ENCODE peak calls at places on chromosomes 6 and 20, in five cellular contexts. F, T, K, J and E are unnamed samples. For H3K9me3, the result is how much of the 10 kb centered on the place peaks cover.

GRCh38 chr20:25083773-25084615 is 2.1 kb upstream of the VSX1 start:
- DNase-seq in J (peak), F (no peak), K (no peak), T (peak), E (no peak)

GRCh38 chr20:34713194-34713943 is 9.2 kb downstream of the TP53INP2 start:
- DNase-seq in J (no peak), F (peak), T (no peak), K (peak), E (peak)

GRCh38 chr6:111952326-111952725 is 79.1 kb upstream of the FYN start:
- DNase-seq in T (no peak), J (no peak), F (no peak), K (no peak), E (no peak)

GRCh38 chr20:32622585-32623468 is 37.7 kb upstream of the NOL4L start:
- DNase-seq in T (no peak), J (no peak), K (no peak), F (no peak), E (no peak)

GRCh38 chr20:13220194-13220856 is 749 bp upstream of the ISM1 start:
- DNase-seq in K (peak), J (peak), T (peak), F (peak), E (no peak)

GRCh38 chr6:88301888-88302768 is 136.0 kb upstream of the CNR1 start:
- DNase-seq in J (no peak), F (no peak), K (no peak), T (no peak), E (no peak)

GRCh38 chr20:61371501-61372150 is 119.6 kb downstream of the CDH4 start:
- DNase-seq in J (no peak), K (no peak), F (peak), T (peak), E (no peak)

GRCh38 chr6:37432590-37432915 is 468 bp upstream of the CMTR1 start:
- DNase-seq in F (no peak), T (no peak), K (no peak), J (no peak), E (no peak)

GRCh38 chr20:10922521-10922920 is 248.7 kb upstream of the JAG1 start:
- DNase-seq in F (peak), K (peak), J (no peak), T (no peak), E (no peak)

GRCh38 chr6:111985202-111985731 is 68.6 kb upstream of the CCN6 start:
- DNase-seq in T (no peak), J (no peak), K (no peak), F (peak), E (no peak)

GRCh38 chr20:38104283-38104682 is 60.8 kb downstream of the TGM2 start:
- DNase-seq in J (no peak), F (no peak), T (no peak), K (no peak), E (no peak)

GRCh38 chr6:113182370-113183141 is 674.6 kb upstream of the MARCKS start:
- DNase-seq in K (peak), T (no peak), J (no peak), F (peak), E (no peak)

GRCh38 chr6:170522565-170523183 is 30.4 kb downstream of the PSMB1 start:
- DNase-seq in T (no peak), K (peak), J (no peak), F (peak), E (no peak)

GRCh38 chr6:113137411-113137810 is 719.7 kb upstream of the MARCKS start:
- DNase-seq in F (no peak), T (peak), J (no peak), K (no peak), E (peak)

DNA sequence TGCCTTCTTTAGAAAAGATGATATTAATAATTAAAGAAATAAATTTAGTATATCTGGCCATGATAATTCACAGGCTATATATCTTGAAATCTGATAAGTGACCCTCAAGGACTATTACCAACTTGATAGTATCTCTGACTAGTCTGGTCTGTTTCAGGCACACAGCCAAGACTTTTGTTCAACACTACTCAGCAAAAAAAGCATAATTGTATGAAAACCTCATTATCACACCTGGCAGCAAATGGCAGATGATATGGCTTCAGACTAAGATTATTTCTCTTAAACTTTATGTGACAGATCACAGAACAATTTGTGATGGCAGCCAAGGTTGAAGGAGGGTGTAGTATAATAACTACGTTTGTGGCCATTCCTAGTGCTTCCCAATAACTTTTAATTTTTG is 114.7 kb downstream of the RWDD2A start:
- DNase-seq in F (no peak), T (no peak), K (no peak), J (no peak), E (no peak)
- TF ChIP-seq POLR2A in F (no peak), T (no peak), K (no peak), J (no peak), E (no peak)

DNA sequence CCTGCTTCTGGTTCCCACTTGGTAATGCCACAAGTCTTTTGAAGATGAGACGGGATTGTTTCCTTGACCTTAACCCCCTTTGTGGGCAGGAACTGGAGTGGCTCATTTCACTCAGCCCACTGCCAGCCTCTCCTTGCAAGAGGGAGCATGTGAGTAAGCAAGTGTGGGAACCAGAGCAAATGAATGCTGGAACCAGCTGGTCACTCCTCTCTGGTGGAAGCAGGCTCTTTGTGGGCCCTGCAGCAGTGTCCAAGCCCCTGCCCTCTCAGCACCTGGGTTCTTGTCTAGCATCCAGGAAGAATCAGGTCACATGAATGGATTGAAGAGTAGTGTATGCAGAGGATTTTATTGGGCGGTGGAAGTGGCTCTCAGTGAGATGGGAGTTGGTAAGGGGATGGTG is 944.5 kb downstream of the QKI start:
- DNase-seq in K (no peak), J (no peak), T (no peak), F (no peak), E (no peak)
- H3K9me3 ChIP-seq in K (under half), J (under half), T (under half), F (under half), E (under half)

GRCh38 chr6:41600499-41601247 is 37.6 kb upstream of the MDFI start:
- DNase-seq in K (no peak), J (no peak), F (no peak), T (peak), E (no peak)
- TF ChIP-seq POLR2A in K (no peak), J (no peak), F (no peak), T (no peak), E (no peak)

DNA sequence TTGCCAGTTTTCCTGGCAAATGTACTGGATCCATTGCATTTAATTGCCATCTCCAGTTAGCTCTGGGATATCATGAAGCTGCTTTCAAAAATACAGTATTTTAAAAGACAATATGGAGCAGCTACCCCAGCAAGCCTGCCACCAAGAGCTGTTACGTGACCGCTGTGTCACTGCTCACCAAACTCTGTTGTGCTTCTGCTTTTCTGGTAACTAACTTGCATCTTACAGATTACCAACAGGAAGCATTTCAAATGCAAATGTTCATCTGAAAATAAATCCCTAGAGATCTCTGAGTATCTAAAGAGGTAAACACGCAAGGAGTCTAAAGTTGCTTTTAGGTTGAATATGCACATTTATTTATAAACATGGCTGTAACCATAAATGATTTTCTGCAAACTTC is 1008.3 kb downstream of the KIF16B start:
- DNase-seq in F (no peak), T (no peak), J (no peak), K (no peak), E (no peak)
- H3K9me3 ChIP-seq in F (under half), T (under half), J (under half), K (under half), E (under half)

GRCh38 chr6:97978855-97979271 is 695.8 kb upstream of the MMS22L start:
- DNase-seq in J (no peak), T (peak), F (no peak), K (peak), E (no peak)
- TF ChIP-seq POLR2A in J (no peak), T (no peak), F (no peak), K (no peak), E (no peak)

GRCh38 chr6:22754111-22754510 is 184.7 kb downstream of the HDGFL1 start:
- DNase-seq in F (peak), T (no peak), J (no peak), K (no peak), E (no peak)
- H3K9me3 ChIP-seq in F (under half), T (under half), J (under half), K (under half), E (under half)

DNA sequence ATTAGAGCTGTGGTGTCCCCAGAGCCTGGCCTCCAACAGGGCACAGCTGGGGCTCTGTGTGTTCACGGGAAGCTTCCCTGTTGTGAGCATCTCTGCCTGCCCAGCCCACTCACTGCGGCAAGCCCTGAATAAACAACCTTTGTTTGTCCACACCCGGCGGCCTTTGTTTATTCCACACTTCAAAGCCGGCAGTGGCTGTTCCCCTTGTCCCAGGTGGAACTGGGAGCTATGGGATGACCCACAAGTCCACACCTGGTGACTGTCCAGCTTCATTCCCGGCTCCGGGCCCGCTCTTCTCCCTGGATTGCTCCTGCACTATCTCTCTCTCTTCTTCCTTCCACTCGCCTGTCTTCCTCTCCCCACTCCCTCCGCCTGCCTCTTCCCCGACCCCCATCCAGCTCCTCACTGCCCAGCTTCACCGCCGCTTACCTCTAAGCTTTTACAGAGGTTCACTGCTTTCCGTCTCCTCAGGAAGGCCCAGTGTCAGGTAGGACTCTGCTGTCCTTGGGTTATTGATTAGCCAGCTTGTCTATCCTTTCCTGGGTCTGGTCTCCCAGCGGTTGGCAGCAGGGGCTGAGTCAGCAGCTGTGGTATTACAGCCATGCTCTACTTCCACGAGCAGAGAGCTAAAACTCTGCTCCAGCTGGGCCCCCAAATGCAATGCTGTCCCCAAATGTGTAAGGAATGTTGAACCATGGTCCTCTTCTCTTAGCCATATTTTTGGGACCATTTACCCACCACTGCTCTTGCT is 17.8 kb downstream of the DACT2 start:
- DNase-seq in K (peak), J (no peak), F (no peak), T (peak), E (no peak)
- TF ChIP-seq POLR2A in K (no peak), J (no peak), F (no peak), T (no peak), E (no peak)